ENCODE peak calls at places on chromosomes 12 and 14, in seven cellular contexts. One of them, this sample, is unnamed.
A peak's percentile ranks its signal among the peaks of the same experiment; 100 is the strongest.

GRCh38 chr12:51549637-51550036 is 41.4 kb upstream of the SCN8A start:
- DNase-seq in A673: no peak
- DNase-seq in fibroblast of lung: no peak
- DNase-seq in heart right ventricle: no peak
- DNase-seq in neural progenitor cell: no peak
- DNase-seq in suprapubic skin: no peak
- DNase-seq in OCI-LY7: no peak
- DNase-seq in this sample: no peak

GRCh38 chr12:123232472-123232806 is 502 bp downstream of the MPHOSPH9 start:
- DNase-seq in A673: no peak
- DNase-seq in fibroblast of lung: no peak
- DNase-seq in heart right ventricle: no peak
- DNase-seq in neural progenitor cell: no peak
- DNase-seq in suprapubic skin: no peak
- DNase-seq in OCI-LY7: no peak
- DNase-seq in this sample: no peak

GRCh38 chr12:2172040-2172439 is 119.3 kb downstream of the CACNA1C start:
- DNase-seq in A673: peak; percentile 34
- DNase-seq in fibroblast of lung: no peak
- DNase-seq in heart right ventricle: no peak
- DNase-seq in neural progenitor cell: peak; percentile 72
- DNase-seq in suprapubic skin: no peak
- DNase-seq in OCI-LY7: no peak
- DNase-seq in this sample: no peak

GRCh38 chr14:104352493-104353220 is 214.3 kb downstream of the KIF26A start:
- DNase-seq in A673: no peak
- DNase-seq in fibroblast of lung: no peak
- DNase-seq in heart right ventricle: no peak
- DNase-seq in neural progenitor cell: no peak
- DNase-seq in suprapubic skin: peak; percentile 29
- DNase-seq in OCI-LY7: no peak
- DNase-seq in this sample: no peak

GRCh38 chr14:67583711-67584644 is 16.1 kb downstream of the PIGH start:
- DNase-seq in A673: peak; percentile 41
- DNase-seq in fibroblast of lung: peak; percentile 60
- DNase-seq in heart right ventricle: peak; percentile 32
- DNase-seq in neural progenitor cell: peak; percentile 70
- DNase-seq in suprapubic skin: no peak
- DNase-seq in OCI-LY7: peak; percentile 64
- DNase-seq in this sample: peak; percentile 55

GRCh38 chr14:91614187-91614586 is 104.1 kb upstream of the PPP4R3A start:
- DNase-seq in A673: no peak
- DNase-seq in fibroblast of lung: no peak
- DNase-seq in heart right ventricle: no peak
- DNase-seq in neural progenitor cell: no peak
- DNase-seq in suprapubic skin: no peak
- DNase-seq in OCI-LY7: no peak
- DNase-seq in this sample: no peak

GRCh38 chr12:113766133-113766879 is 199.8 kb downstream of the RBM19 start:
- DNase-seq in A673: peak; percentile 11
- DNase-seq in fibroblast of lung: no peak
- DNase-seq in heart right ventricle: no peak
- DNase-seq in neural progenitor cell: peak; percentile 34
- DNase-seq in suprapubic skin: no peak
- DNase-seq in OCI-LY7: no peak
- DNase-seq in this sample: no peak

GRCh38 chr12:65881348-65881961 is 57.2 kb downstream of the HMGA2 start:
- DNase-seq in A673: peak; percentile 65
- DNase-seq in fibroblast of lung: peak; percentile 94
- DNase-seq in heart right ventricle: no peak
- DNase-seq in neural progenitor cell: peak; percentile 43
- DNase-seq in suprapubic skin: no peak
- DNase-seq in OCI-LY7: no peak
- DNase-seq in this sample: peak; percentile 25

DNA sequence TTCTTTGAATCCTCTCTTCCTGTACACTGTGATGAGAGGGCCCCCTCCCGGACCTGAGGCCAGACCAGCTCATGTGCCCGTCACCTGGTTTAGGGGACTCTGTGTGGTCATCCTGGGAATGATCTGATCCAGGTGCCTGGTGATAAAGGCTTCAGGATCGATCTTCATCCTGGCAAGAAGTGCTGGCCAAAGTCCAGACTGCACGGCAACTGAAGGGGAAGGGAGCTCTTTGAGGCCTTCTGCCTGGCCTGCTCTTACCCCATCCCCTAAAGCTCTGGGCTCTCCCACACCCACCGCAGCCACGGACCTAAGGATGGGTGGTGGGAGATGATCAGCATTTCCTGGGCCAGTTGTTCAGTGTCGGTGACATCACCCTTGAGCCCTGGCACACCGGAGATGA is 31.8 kb downstream of the GCN1 start:
- DNase-seq in A673: no peak
- DNase-seq in fibroblast of lung: no peak
- DNase-seq in heart right ventricle: no peak
- DNase-seq in neural progenitor cell: no peak
- DNase-seq in suprapubic skin: no peak
- DNase-seq in OCI-LY7: no peak
- DNase-seq in this sample: no peak
- H3K36me3 ChIP-seq in A673: peaks cover 74% of the 10 kb centered on the region
- H3K36me3 ChIP-seq in fibroblast of lung: peaks cover 43% of the 10 kb centered on the region
- H3K36me3 ChIP-seq in heart right ventricle: peaks cover 16% of the 10 kb centered on the region
- H3K36me3 ChIP-seq in neural progenitor cell: no peaks in the 10 kb centered on the region
- H3K36me3 ChIP-seq in suprapubic skin: peaks cover 94% of the 10 kb centered on the region
- H3K36me3 ChIP-seq in OCI-LY7: peaks cover 94% of the 10 kb centered on the region
- H3K36me3 ChIP-seq in this sample: peaks cover 46% of the 10 kb centered on the region

DNA sequence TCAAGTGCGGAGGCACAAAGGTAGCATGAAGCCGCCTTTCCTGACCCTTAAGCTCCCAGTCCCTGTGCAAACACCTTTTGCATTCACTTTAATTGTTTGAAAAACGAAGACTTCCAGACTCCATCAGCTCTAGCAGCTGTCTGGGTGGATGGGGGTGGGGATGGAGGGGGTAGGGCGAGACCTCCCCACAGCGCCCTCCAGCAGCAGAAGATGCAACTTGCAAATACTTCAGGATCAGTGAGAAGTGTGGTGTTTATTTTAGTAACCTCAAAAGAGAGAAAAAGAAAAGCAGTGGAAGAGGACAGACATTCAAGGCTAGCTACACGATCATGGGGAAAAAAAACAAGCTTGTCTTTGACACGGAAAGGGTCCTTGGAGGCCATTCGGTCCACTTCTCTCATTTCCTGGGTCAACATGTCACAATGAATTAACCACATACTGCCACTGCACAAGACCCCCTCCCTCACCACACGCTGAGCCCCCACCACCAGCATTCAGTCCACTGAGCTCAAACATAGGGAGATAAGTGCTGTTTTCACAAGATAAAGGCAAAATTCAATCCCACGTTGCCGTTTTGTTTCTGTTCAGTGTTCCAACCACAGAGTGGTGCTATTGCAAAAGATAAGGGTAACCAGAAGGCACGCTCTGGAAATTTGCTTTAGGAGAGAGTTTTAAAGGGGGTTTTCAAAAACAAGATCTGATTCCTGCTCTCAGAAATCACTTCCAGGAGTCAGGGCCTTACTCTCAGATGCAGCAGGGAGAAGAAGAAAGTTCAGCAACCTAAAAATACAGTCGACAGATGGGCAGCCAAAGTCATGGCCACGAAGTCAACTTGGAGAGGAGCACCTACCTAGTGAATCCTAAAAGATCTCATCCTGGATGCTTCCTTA is 3.3 kb upstream of the NTF3 start:
- DNase-seq in A673: no peak
- DNase-seq in fibroblast of lung: peak; percentile 58
- DNase-seq in heart right ventricle: peak; percentile 25
- DNase-seq in neural progenitor cell: peak; percentile 70
- DNase-seq in suprapubic skin: no peak
- DNase-seq in OCI-LY7: peak; percentile 77
- DNase-seq in this sample: no peak
- TF ChIP-seq CTCF in A673: peak; percentile 27
- TF ChIP-seq CTCF in fibroblast of lung: peak; percentile 70
- TF ChIP-seq CTCF in heart right ventricle: peak; percentile 49
- TF ChIP-seq CTCF in neural progenitor cell: peak; percentile 59
- TF ChIP-seq CTCF in suprapubic skin: peak; percentile 15
- TF ChIP-seq CTCF in OCI-LY7: peak; percentile 95
- TF ChIP-seq CTCF in this sample: no peak

GRCh38 chr14:36579573-36580140 is 2.8 kb downstream of the NKX2-8 start:
- DNase-seq in A673: no peak
- DNase-seq in fibroblast of lung: no peak
- DNase-seq in heart right ventricle: no peak
- DNase-seq in neural progenitor cell: peak; percentile 44
- DNase-seq in suprapubic skin: no peak
- DNase-seq in OCI-LY7: no peak
- DNase-seq in this sample: no peak

GRCh38 chr14:36579001-36579555 is 3.3 kb downstream of the NKX2-8 start:
- DNase-seq in A673: no peak
- DNase-seq in fibroblast of lung: no peak
- DNase-seq in heart right ventricle: no peak
- DNase-seq in neural progenitor cell: peak; percentile 80
- DNase-seq in suprapubic skin: no peak
- DNase-seq in OCI-LY7: no peak
- DNase-seq in this sample: no peak

GRCh38 chr14:36580856-36581831 is 1.3 kb downstream of the NKX2-8 start:
- DNase-seq in A673: peak; percentile 37
- DNase-seq in fibroblast of lung: peak; percentile 15
- DNase-seq in heart right ventricle: no peak
- DNase-seq in neural progenitor cell: peak; percentile 83
- DNase-seq in suprapubic skin: no peak
- DNase-seq in OCI-LY7: no peak
- DNase-seq in this sample: peak; percentile 39

GRCh38 chr14:36582011-36582873 is at the start of gene NKX2-8:
- DNase-seq in A673: peak; percentile 21
- DNase-seq in fibroblast of lung: no peak
- DNase-seq in heart right ventricle: no peak
- DNase-seq in neural progenitor cell: peak; percentile 60
- DNase-seq in suprapubic skin: no peak
- DNase-seq in OCI-LY7: no peak
- DNase-seq in this sample: peak; percentile 65

GRCh38 chr14:36580141-36580855 is 2.1 kb downstream of the NKX2-8 start:
- DNase-seq in A673: no peak
- DNase-seq in fibroblast of lung: no peak
- DNase-seq in heart right ventricle: no peak
- DNase-seq in neural progenitor cell: peak; percentile 48
- DNase-seq in suprapubic skin: no peak
- DNase-seq in OCI-LY7: no peak
- DNase-seq in this sample: no peak
- H3K4me3 ChIP-seq in A673: peak overlapping the region; percentile 55
- H3K4me3 ChIP-seq in fibroblast of lung: no peak overlapping the region
- H3K4me3 ChIP-seq in heart right ventricle: peak overlapping the region; percentile 48
- H3K4me3 ChIP-seq in neural progenitor cell: peak overlapping the region; percentile 55
- H3K4me3 ChIP-seq in suprapubic skin: peak overlapping the region; percentile 53
- H3K4me3 ChIP-seq in OCI-LY7: no peak overlapping the region
- H3K4me3 ChIP-seq in this sample: no peak overlapping the region

DNA sequence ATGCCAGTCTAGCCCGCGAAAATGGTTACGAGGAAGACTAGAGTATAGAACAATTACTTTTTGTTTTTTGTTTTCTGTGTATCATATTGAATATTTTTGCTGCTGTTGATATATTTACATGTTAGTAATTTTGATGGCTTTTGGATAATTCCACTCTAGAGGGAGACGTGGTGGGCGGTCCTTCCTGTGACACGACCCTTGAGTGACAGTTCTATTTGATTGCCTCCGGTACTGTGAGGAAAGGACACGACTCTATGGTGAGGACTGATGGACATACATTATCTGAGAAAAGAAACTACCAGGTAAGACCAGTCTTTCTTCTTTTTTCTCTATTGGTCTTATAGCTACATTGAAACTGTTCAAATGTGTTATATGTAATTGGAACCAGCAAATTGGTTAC is 34.7 kb downstream of the CNOT2 start:
- DNase-seq in A673: no peak
- DNase-seq in fibroblast of lung: no peak
- DNase-seq in heart right ventricle: no peak
- DNase-seq in neural progenitor cell: no peak
- DNase-seq in suprapubic skin: no peak
- DNase-seq in OCI-LY7: no peak
- DNase-seq in this sample: no peak
- H3K36me3 ChIP-seq in A673: no peaks in the 10 kb centered on the region
- H3K36me3 ChIP-seq in fibroblast of lung: no peaks in the 10 kb centered on the region
- H3K36me3 ChIP-seq in heart right ventricle: no peaks in the 10 kb centered on the region
- H3K36me3 ChIP-seq in neural progenitor cell: peaks cover 16% of the 10 kb centered on the region
- H3K36me3 ChIP-seq in suprapubic skin: no peaks in the 10 kb centered on the region
- H3K36me3 ChIP-seq in OCI-LY7: peaks cover 82% of the 10 kb centered on the region
- H3K36me3 ChIP-seq in this sample: no peaks in the 10 kb centered on the region

GRCh38 chr12:50325890-50326391 is 42.6 kb upstream of the LIMA1 start:
- DNase-seq in A673: no peak
- DNase-seq in fibroblast of lung: peak; percentile 54
- DNase-seq in heart right ventricle: no peak
- DNase-seq in neural progenitor cell: no peak
- DNase-seq in suprapubic skin: peak; percentile 41
- DNase-seq in OCI-LY7: no peak
- DNase-seq in this sample: no peak
- TF ChIP-seq CTCF in A673: no peak
- TF ChIP-seq CTCF in fibroblast of lung: no peak
- TF ChIP-seq CTCF in heart right ventricle: no peak
- TF ChIP-seq CTCF in neural progenitor cell: no peak
- TF ChIP-seq CTCF in suprapubic skin: no peak
- TF ChIP-seq CTCF in OCI-LY7: no peak
- TF ChIP-seq CTCF in this sample: no peak

DNA sequence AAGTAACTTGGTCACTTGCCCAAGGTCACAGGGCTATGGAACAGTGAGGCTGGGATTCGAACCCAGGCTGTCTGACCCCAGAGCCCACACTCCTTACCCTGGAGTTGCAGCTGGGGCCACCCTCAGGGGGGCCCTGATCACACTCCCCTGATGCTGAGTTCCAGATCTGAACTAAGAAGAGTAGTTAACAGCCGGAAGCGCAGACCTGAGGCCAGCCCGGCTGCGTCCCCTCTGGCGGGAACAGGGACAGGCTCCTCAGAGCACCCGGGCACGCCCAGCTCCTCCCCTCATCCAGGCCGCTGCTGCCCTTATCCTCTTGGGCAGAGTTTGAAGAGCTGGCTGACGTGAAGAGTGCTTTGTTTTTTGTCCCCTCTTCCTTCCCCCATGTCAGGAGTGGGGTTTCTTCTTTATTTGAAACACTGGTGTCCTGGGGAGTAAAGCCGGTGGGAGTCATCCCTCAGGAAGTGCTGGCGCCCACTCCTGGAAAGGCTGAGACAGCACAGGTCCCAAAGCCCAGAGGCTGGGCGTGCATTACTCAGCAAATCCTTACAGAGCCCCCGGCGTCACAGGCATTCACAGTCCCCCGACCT is 8.7 kb downstream of the PHB2 start:
- DNase-seq in A673: peak; percentile 97
- DNase-seq in fibroblast of lung: peak; percentile 63
- DNase-seq in heart right ventricle: peak; percentile 72
- DNase-seq in neural progenitor cell: peak; percentile 89
- DNase-seq in suprapubic skin: no peak
- DNase-seq in OCI-LY7: peak; percentile 67
- DNase-seq in this sample: peak; percentile 75
- H3K4me3 ChIP-seq in A673: peak overlapping the region; percentile 35
- H3K4me3 ChIP-seq in fibroblast of lung: no peak overlapping the region
- H3K4me3 ChIP-seq in heart right ventricle: peak overlapping the region; percentile 26
- H3K4me3 ChIP-seq in neural progenitor cell: peak overlapping the region; percentile 18
- H3K4me3 ChIP-seq in suprapubic skin: peak overlapping the region; percentile 60
- H3K4me3 ChIP-seq in OCI-LY7: peak overlapping the region; percentile 3
- H3K4me3 ChIP-seq in this sample: peak overlapping the region; percentile 79